ENCODE peak calls at places on chromosomes 3 and 15, in seven cellular contexts. Q, V, O, S, J, W and D are unnamed samples.

GRCh38 chr15:79132770-79133169 is 42.2 kb upstream of the RASGRF1 start:
- DNase-seq in Q (no peak), V (no peak), O (no peak), S (no peak), J (no peak), W (no peak), D (no peak)

GRCh38 chr3:16741103-16741758 is 136.0 kb upstream of the DAZL start:
- DNase-seq in Q (no peak), V (no peak), O (no peak), S (peak; percentile 60), J (no peak), W (no peak), D (peak; percentile 60)

GRCh38 chr3:16033889-16034687 is 140.4 kb upstream of the GALNT15 start:
- DNase-seq in Q (no peak), V (no peak), O (no peak), S (peak; percentile 54), J (no peak), W (no peak), D (no peak)

GRCh38 chr15:69071265-69071664 is 56.8 kb downstream of the NOX5 start:
- DNase-seq in Q (no peak), V (no peak), O (no peak), S (no peak), J (no peak), W (no peak), D (no peak)

GRCh38 chr15:66682246-66682645 is 19.8 kb upstream of the SMAD6 start:
- DNase-seq in Q (no peak), V (no peak), O (no peak), S (no peak), J (no peak), W (no peak), D (no peak)

GRCh38 chr3:42652611-42653302 is 740 bp upstream of the ZBTB47 start:
- DNase-seq in Q (peak; percentile 86), V (peak; percentile 69), O (peak; percentile 81), S (peak; percentile 78), J (peak; percentile 77), W (peak; percentile 70), D (peak; percentile 76)

GRCh38 chr3:134427400-134428111 is 53.3 kb upstream of the AMOTL2 start:
- DNase-seq in Q (peak; percentile 51), V (peak; percentile 93), O (no peak), S (peak; percentile 100), J (peak; percentile 34), W (no peak), D (peak; percentile 89)

GRCh38 chr3:19357947-19358346 is 209.6 kb downstream of the KCNH8 start:
- DNase-seq in Q (no peak), V (no peak), O (no peak), S (no peak), J (no peak), W (no peak), D (no peak)

GRCh38 chr15:66292261-66293084 is 895 bp upstream of the DIS3L start:
- DNase-seq in Q (no peak), V (no peak), O (no peak), S (no peak), J (no peak), W (no peak), D (no peak)

GRCh38 chr3:30342319-30343060 is 263.9 kb upstream of the TGFBR2 start:
- DNase-seq in Q (peak; percentile 70), V (peak; percentile 89), O (no peak), S (peak; percentile 96), J (peak; percentile 24), W (no peak), D (peak; percentile 78)

GRCh38 chr3:174955513-174956001 is 96.4 kb downstream of the NAALADL2 start:
- DNase-seq in Q (no peak), V (peak; percentile 22), O (no peak), S (peak; percentile 48), J (no peak), W (no peak), D (peak; percentile 23)

GRCh38 chr15:55348281-55348778 is 29.3 kb downstream of the PIGB start:
- DNase-seq in Q (no peak), V (no peak), O (no peak), S (no peak), J (no peak), W (no peak), D (no peak)

GRCh38 chr3:102926618-102927017 is 491.8 kb downstream of the ZPLD1 start:
- DNase-seq in Q (no peak), V (no peak), O (no peak), S (no peak), J (no peak), W (no peak), D (no peak)

GRCh38 chr3:122681294-122682015 is 816 bp downstream of the PARP14 start:
- DNase-seq in Q (no peak), V (no peak), O (no peak), S (no peak), J (peak; percentile 26), W (no peak), D (no peak)

GRCh38 chr3:84600703-84601225 is 358.0 kb upstream of the CADM2 start:
- DNase-seq in Q (no peak), V (no peak), O (no peak), S (no peak), J (no peak), W (no peak), D (no peak)

GRCh38 chr3:64173567-64173966 is 51.7 kb downstream of the PRICKLE2 start:
- DNase-seq in Q (no peak), V (no peak), O (no peak), S (no peak), J (no peak), W (no peak), D (no peak)

GRCh38 chr3:64166584-64167155 is 58.6 kb downstream of the PRICKLE2 start:
- DNase-seq in Q (no peak), V (peak; percentile 10), O (no peak), S (no peak), J (no peak), W (no peak), D (no peak)

GRCh38 chr3:64167346-64167745 is 57.9 kb downstream of the PRICKLE2 start:
- DNase-seq in Q (no peak), V (no peak), O (no peak), S (no peak), J (no peak), W (no peak), D (no peak)

GRCh38 chr3:64167868-64168267 is 57.4 kb downstream of the PRICKLE2 start:
- DNase-seq in Q (no peak), V (no peak), O (no peak), S (no peak), J (no peak), W (no peak), D (no peak)

GRCh38 chr3:64170270-64170669 is 55.0 kb downstream of the PRICKLE2 start:
- DNase-seq in Q (no peak), V (no peak), O (no peak), S (no peak), J (no peak), W (no peak), D (no peak)
- TF ChIP-seq CTCF in Q (no peak), V (no peak), O (no peak), S (no peak), J (no peak), W (no peak), D (no peak)

GRCh38 chr3:146469206-146470017 is at the start of gene PLSCR2:
- DNase-seq in Q (peak; percentile 95), V (no peak), O (peak; percentile 84), S (no peak), J (peak; percentile 60), W (peak; percentile 78), D (peak; percentile 93)
- H3K4me3 ChIP-seq in Q (peak within 1 kb of the TSS; percentile 52), V (no peak within 1 kb of the TSS), O (peak within 1 kb of the TSS; percentile 69), S (peak within 1 kb of the TSS; percentile 32), J (peak within 1 kb of the TSS; percentile 45), W (peak within 1 kb of the TSS; percentile 54), D (peak within 1 kb of the TSS; percentile 43)

DNA sequence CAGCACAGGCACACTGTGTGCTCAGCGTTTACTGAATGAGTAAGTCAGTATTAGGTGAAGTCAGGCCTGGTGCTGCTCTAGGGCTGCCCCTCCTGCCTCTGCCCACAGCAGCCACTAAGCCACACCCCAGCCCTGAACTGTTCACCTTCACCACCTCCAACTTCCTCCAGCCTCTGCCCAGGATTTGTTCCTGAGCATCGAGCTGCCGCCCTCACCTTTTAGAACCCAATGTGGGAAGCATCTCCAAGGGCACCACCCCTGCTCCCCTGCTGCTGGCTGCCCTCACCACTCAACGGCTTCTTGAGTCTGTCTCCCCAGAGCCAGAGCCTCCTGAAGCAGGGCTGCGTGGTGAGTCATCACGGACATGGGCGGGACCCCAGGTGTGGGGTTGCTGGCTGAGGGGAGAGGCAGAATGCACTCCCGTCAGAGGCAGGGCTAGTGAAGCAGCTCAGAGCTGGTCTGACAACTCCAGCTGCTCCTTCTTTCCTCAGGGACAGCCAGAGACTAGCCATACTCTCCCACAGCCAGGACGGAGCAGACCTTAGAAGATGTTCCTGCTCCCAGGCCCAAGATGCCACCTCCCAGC is 5.8 kb downstream of the HYAL2 start:
- DNase-seq in Q (peak; percentile 92), V (peak; percentile 93), O (peak; percentile 87), S (peak; percentile 28), J (no peak), W (no peak), D (peak; percentile 93)
- TF ChIP-seq POLR2A in Q (peak; percentile 66), V (no peak), O (no peak), S (no peak), J (no peak), W (no peak), D (no peak)

GRCh38 chr15:49521802-49522201 is 98.8 kb downstream of the FGF7 start:
- DNase-seq in Q (no peak), V (peak; percentile 6), O (no peak), S (peak; percentile 33), J (no peak), W (no peak), D (no peak)
- TF ChIP-seq CTCF in Q (no peak), V (no peak), O (no peak), S (peak; percentile 19), J (no peak), W (no peak), D (no peak)

DNA sequence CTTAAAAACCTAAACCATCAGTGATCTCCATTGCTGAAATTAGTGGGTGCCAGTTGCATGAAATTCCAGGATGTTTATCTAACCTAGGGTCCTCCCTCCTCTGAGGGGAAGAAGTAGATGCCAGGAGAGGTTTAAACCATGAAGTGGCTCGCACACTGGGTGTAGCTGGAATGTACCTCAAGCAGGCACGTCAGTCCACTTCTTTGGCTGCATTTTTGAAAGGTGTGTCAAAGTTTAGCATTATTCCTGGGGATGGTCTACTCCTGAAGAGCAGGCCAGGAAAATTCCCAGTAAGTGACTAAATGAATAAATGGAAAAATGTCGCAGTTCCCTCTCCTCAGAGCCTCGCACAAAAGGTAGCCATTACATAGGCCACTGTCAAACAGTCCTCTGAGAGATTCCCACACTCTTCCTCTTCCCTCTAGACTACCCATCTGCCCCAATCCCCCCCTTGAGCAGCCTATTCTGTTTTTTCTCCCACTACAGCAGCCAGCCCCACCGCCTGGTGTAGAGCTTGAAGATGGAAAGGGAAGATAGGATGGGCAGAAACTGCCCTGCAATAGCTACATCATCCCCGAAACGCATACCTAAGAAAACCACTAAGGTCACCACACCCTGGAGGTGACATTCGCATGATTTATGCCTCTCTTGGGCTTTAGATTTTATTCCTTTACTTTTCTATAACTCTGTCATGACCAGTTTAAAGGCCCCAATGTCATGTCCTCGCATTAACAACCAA is 663 bp upstream of the TMOD3 start:
- DNase-seq in Q (no peak), V (no peak), O (no peak), S (peak; percentile 28), J (no peak), W (no peak), D (no peak)
- H3K4me3 ChIP-seq in Q (no peak overlapping the region), V (peak overlapping the region; percentile 76), O (peak overlapping the region; percentile 90), S (no peak overlapping the region), J (no peak overlapping the region), W (no peak overlapping the region), D (no peak overlapping the region)